ENCODE peak calls at places on chromosome 7, in ten cellular contexts. C, S, J, N, H, I, D, O, K and A are unnamed samples.

GRCh38 chr7:72187179-72187578 is 225.0 kb downstream of the CALN1 start:
- DNase-seq in C (no peak), S (no peak), J (no peak), N (no peak), H (no peak), I (no peak), D (no peak), O (no peak), K (no peak), A (no peak)

GRCh38 chr7:93146036-93146435 is 2.1 kb downstream of the SAMD9L start:
- DNase-seq in C (no peak), S (no peak), J (no peak), N (no peak), H (no peak), I (no peak), D (no peak), O (no peak), K (no peak), A (no peak)

GRCh38 chr7:132410385-132410784 is 165.9 kb downstream of the PLXNA4 start:
- DNase-seq in C (no peak), S (no peak), J (no peak), N (peak; percentile 22), H (no peak), I (no peak), D (no peak), O (no peak), K (peak; percentile 60), A (no peak)

GRCh38 chr7:30815016-30815854 is 44.0 kb downstream of the MINDY4 start:
- DNase-seq in C (no peak), S (peak; percentile 70), J (peak; percentile 76), N (no peak), H (no peak), I (no peak), D (peak; percentile 50), O (no peak), K (peak; percentile 72), A (peak; percentile 39)

GRCh38 chr7:158617737-158618128 is 30.1 kb upstream of the PTPRN2 start:
- DNase-seq in C (no peak), S (no peak), J (no peak), N (no peak), H (no peak), I (no peak), D (no peak), O (no peak), K (peak; percentile 68), A (no peak)

GRCh38 chr7:79361214-79361613 is 92.3 kb downstream of the MAGI2 start:
- DNase-seq in C (no peak), S (no peak), J (no peak), N (no peak), H (no peak), I (no peak), D (no peak), O (no peak), K (no peak), A (no peak)

GRCh38 chr7:129295015-129295423 is 70.2 kb downstream of the AHCYL2 start:
- DNase-seq in C (no peak), S (peak; percentile 28), J (no peak), N (peak; percentile 52), H (no peak), I (no peak), D (no peak), O (no peak), K (peak; percentile 75), A (no peak)

GRCh38 chr7:88218836-88219605 is 817 bp downstream of the SRI start:
- DNase-seq in C (peak; percentile 38), S (peak; percentile 15), J (peak; percentile 58), N (peak; percentile 67), H (peak; percentile 52), I (peak; percentile 63), D (peak; percentile 26), O (peak; percentile 58), K (peak; percentile 74), A (no peak)

GRCh38 chr7:106568680-106569499 is 92.1 kb downstream of the CCDC71L start:
- DNase-seq in C (no peak), S (no peak), J (no peak), N (peak; percentile 24), H (no peak), I (no peak), D (no peak), O (no peak), K (peak; percentile 92), A (no peak)

GRCh38 chr7:27165089-27165654 is at the start of gene HOXA9:
- DNase-seq in C (no peak), S (peak; percentile 96), J (peak; percentile 95), N (no peak), H (no peak), I (no peak), D (peak; percentile 32), O (no peak), K (no peak), A (no peak)

GRCh38 chr7:53062796-53063195 is 27.4 kb downstream of the POM121L12 start:
- DNase-seq in C (no peak), S (no peak), J (no peak), N (no peak), H (no peak), I (no peak), D (no peak), O (no peak), K (no peak), A (no peak)

DNA sequence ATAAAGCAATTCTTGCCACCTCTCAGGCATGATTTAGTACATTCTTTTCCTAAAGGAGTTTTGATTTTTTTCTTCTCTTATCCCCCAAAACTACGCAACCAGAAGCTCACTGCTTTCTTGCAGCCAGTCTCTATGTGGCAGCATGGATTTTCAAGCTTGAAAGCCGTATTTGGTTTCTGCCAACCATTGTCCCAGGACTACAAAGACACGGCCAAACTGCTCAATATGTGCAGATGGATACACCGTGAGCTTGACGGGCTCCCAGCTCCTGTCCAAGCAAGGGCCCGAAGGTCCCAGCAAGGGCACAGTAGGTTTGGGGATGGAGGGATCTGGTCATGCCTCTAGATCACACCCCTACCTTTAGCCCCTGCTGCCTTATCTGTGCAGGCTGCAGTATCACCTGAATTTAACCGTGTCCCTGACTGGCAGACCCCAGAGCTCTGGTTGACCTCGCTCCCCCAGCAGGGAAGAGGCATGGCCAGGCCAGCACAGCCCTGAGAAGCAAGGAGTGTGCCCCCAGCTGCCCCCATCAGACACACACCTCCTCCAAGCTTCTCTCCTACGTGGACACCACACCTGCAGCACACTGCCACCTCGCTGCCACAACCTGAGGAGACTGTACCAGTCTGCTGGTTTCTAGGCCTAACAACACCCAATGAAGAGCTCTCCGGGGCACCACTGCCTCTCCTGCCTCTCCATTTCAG is 86.8 kb downstream of the COBL start:
- DNase-seq in C (no peak), S (no peak), J (no peak), N (no peak), H (no peak), I (no peak), D (no peak), O (no peak), K (no peak), A (no peak)
- H3K27ac ChIP-seq in C (no peak overlapping the region), S (peak overlapping the region; percentile 74), J (peak overlapping the region; percentile 71), N (no peak overlapping the region), H (no peak overlapping the region), I (no peak overlapping the region), D (no peak overlapping the region), O (no peak overlapping the region), K (no peak overlapping the region), A (no peak overlapping the region)

DNA sequence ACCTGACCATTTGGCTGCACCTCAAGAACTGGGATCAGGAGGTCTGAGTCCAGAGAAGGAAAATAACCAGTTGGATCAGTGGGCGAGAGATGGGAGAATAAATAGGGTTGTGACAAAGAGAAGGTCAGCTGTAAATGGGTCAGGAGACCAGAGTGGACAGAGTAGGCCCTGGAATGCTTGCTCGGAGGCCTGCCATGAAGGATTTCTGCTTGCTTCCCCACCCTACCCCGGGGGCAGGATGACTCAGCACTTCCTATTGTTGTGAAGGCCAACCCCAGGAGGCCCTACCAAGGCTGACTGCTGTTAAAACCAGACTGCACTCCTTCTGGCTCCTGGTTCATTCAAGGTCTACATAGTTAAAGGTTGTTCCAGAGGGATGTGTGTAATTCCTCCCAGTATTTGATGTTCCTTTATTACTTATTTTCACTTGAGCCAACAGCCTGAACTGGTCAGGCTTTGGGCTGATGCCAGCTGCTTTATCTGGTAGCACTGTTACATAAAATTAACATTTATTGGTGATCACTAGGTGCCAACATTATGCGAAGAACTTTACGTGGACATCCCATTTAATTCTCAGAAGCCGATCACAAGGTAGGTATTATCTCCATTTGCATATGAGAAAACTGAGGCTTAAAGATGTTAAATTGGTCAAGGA is 27.3 kb upstream of the IFRD1 start:
- DNase-seq in C (peak; percentile 81), S (peak; percentile 79), J (peak; percentile 90), N (peak; percentile 83), H (peak; percentile 51), I (no peak), D (peak; percentile 74), O (peak; percentile 39), K (peak; percentile 96), A (peak; percentile 61)
- H3K27ac ChIP-seq in C (no peak overlapping the region), S (peak overlapping the region; percentile 71), J (peak overlapping the region; percentile 71), N (peak overlapping the region; percentile 41), H (no peak overlapping the region), I (no peak overlapping the region), D (peak overlapping the region; percentile 50), O (no peak overlapping the region), K (no peak overlapping the region), A (no peak overlapping the region)

DNA sequence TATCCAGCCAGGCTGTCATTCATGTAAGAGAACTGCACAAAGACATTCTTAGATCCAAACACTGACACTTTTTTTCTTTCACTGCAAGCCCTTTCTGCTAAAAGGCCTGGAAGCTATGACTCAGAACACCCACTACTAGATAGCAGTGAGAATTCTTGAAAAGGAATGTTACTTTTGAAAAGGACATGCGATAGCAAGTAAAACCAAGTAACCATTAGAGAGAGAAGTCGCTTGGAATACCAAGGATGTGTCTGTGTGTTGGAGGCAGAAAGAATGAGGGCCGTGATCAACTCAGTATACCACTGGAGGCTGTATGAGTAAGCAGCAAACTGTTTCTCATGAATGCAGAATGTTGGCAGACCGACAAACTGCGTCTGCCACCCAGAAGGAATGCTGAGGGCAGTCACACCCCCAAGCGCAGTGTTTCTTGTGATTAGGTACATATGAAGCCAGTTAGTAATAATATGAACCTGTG is 941.1 kb downstream of the TYW1 start:
- DNase-seq in C (peak; percentile 8), S (no peak), J (no peak), N (peak; percentile 60), H (no peak), I (no peak), D (peak; percentile 17), O (no peak), K (peak; percentile 93), A (no peak)
- H3K27ac ChIP-seq in C (no peak overlapping the region), S (no peak overlapping the region), J (no peak overlapping the region), N (peak overlapping the region; percentile 57), H (no peak overlapping the region), I (no peak overlapping the region), D (no peak overlapping the region), O (no peak overlapping the region), K (peak overlapping the region; percentile 65), A (no peak overlapping the region)

DNA sequence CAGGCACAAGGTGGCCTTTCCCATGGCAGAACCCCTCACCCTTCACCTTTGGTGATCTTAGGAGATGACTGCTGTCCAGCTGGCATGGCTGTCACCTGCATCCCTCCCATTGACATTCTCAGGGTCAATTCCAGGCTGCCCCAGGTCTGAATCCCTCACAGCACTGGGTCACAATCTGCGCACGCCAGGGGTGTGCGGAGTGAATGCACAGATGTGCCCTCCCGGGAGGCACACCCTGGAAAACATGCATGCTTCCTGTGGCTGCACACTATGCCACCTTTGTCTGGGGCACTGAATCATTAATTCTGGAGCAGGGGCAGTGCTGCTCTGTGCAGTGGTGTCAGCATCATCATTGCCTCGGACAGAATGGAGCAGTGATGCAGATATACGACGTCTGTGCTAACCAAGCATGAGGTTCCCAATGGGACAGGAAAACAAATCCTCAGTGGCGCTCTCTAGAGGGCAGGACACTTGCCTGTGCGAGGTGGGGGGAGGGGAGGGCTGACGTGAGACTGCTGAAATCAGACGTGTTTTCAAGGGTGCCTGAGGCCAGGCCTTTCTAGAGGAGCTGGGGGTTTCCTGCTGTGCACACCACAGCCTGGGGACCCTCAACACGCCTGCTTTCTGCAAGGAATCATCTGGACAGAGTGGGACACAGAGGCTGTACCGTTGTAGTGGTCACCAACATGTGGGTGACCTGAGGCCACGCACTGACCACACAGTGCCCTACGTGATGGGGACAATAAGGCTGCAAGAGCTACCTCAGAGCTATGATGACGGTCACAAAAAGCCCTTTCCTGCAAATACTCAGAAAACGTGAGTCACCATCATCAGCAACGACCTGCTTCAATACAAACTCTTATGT is 77.9 kb downstream of the HIPK2 start:
- DNase-seq in C (no peak), S (no peak), J (no peak), N (no peak), H (no peak), I (no peak), D (no peak), O (no peak), K (no peak), A (no peak)
- H3K27ac ChIP-seq in C (no peak overlapping the region), S (no peak overlapping the region), J (no peak overlapping the region), N (no peak overlapping the region), H (no peak overlapping the region), I (no peak overlapping the region), D (peak overlapping the region; percentile 90), O (no peak overlapping the region), K (no peak overlapping the region), A (no peak overlapping the region)